ENCODE peak calls at places on chromosomes 12 and 14, in nine cellular contexts. G is foreskin melanocyte, M is neural crest cell, A is lower leg skin, O is mesothelial cell of epicardium, Q is iris pigment epithelial cell, E is NCI-H774, W is HCT116, D is transverse colon. U is an unnamed sample.

GRCh38 chr12:13404631-13405473 is 208.3 kb downstream of the EMP1 start:
- DNase-seq in W (no peak), Q (no peak), E (no peak), A (no peak), O (no peak), M (no peak), G (no peak), D (peak), U (peak)

GRCh38 chr12:15701212-15701611 is 88.0 kb downstream of the EPS8 start:
- DNase-seq in Q (peak), A (no peak), W (no peak), O (no peak), M (no peak), E (no peak), D (no peak), G (no peak), U (no peak)

GRCh38 chr12:89195470-89195869 is 156.8 kb downstream of the DUSP6 start:
- DNase-seq in M (no peak), Q (no peak), O (no peak), A (no peak), G (no peak), D (no peak), E (no peak), W (no peak), U (no peak)

GRCh38 chr12:27996761-27997160 is 24.2 kb upstream of the PTHLH start:
- DNase-seq in W (no peak), A (no peak), G (no peak), Q (no peak), D (no peak), M (no peak), E (no peak), O (no peak), U (no peak)

GRCh38 chr12:69069479-69069878 is 136.5 kb upstream of the CPM start:
- DNase-seq in M (no peak), O (no peak), Q (no peak), E (no peak), D (no peak), A (no peak), W (no peak), G (no peak), U (no peak)

GRCh38 chr14:57692671-57693070 is 173.2 kb downstream of the SLC35F4 start:
- DNase-seq in Q (peak), E (peak), M (no peak), W (peak), D (no peak), A (no peak), G (peak), O (no peak), U (no peak)

GRCh38 chr12:78120866-78121590 is 290.3 kb downstream of the NAV3 start:
- DNase-seq in M (no peak), G (peak), A (no peak), W (peak), Q (peak), D (no peak), E (no peak), O (no peak), U (no peak)

GRCh38 chr12:92784356-92784755 is 81.6 kb downstream of the PLEKHG7 start:
- DNase-seq in O (no peak), M (no peak), W (no peak), Q (peak), E (no peak), D (no peak), A (no peak), G (no peak), U (no peak)

GRCh38 chr12:78703820-78704525 is 160.6 kb upstream of the SYT1 start:
- DNase-seq in G (peak), M (no peak), A (no peak), D (no peak), Q (peak), W (peak), E (no peak), O (no peak), U (no peak)

GRCh38 chr12:58064681-58065080 is 123.3 kb downstream of the ATP23 start:
- DNase-seq in G (no peak), M (no peak), O (no peak), A (no peak), E (no peak), Q (no peak), D (no peak), W (no peak), U (no peak)

GRCh38 chr12:121530600-121531355 is 50.0 kb downstream of the KDM2B start:
- DNase-seq in Q (peak), A (peak), O (no peak), M (no peak), G (peak), D (peak), E (no peak), W (no peak), U (peak)

GRCh38 chr14:88272390-88273019 is 50.6 kb downstream of the KCNK10 start:
- DNase-seq in M (no peak), O (no peak), Q (no peak), W (no peak), A (no peak), G (no peak), E (no peak), D (no peak), U (no peak)

GRCh38 chr12:26896913-26897312 is 40.9 kb downstream of the INTS13 start:
- DNase-seq in W (no peak), O (no peak), M (no peak), Q (no peak), G (no peak), A (no peak), E (no peak), D (no peak), U (no peak)

GRCh38 chr14:100504372-100505078 is 82.7 kb downstream of the BEGAIN start:
- DNase-seq in W (peak), O (no peak), A (no peak), D (no peak), E (no peak), M (no peak), G (no peak), Q (peak), U (no peak)

GRCh38 chr14:105576525-105577088 is 50.2 kb downstream of the TMEM121 start:
- DNase-seq in M (no peak), D (no peak), E (no peak), O (peak), A (no peak), G (no peak), Q (no peak), W (no peak), U (no peak)

GRCh38 chr12:132160016-132160415 is 15.8 kb downstream of the NOC4L start:
- DNase-seq in D (no peak), G (no peak), E (no peak), M (no peak), A (no peak), O (no peak), Q (no peak), W (no peak), U (no peak)

GRCh38 chr12:104436790-104437189 is 20.0 kb upstream of the CHST11 start:
- DNase-seq in E (no peak), G (no peak), W (no peak), O (no peak), D (no peak), M (no peak), Q (no peak), A (no peak), U (no peak)

U was measured in thyroid gland.